ENCODE peak calls at places on chromosomes 11 and 22, in five cellular contexts. U is gastrocnemius medialis, M is adrenal gland, P is ovary, K is colonic mucosa. I is an unnamed sample. For H3K27me3, the result is how much of the 10 kb centered on the place peaks cover.

GRCh38 chr22:32618461-32619140 is 144.0 kb downstream of the FBXO7 start:
- DNase-seq in U (no peak), M (peak), P (peak), K (peak), I (no peak)

GRCh38 chr22:19132693-19133400 is 1.7 kb downstream of the TSSK2 start:
- DNase-seq in U (no peak), M (no peak), P (no peak), K (no peak), I (no peak)

GRCh38 chr11:19722702-19723101 is 10.1 kb downstream of the NAV2 start:
- DNase-seq in U (no peak), M (no peak), P (no peak), K (no peak), I (no peak)

GRCh38 chr11:62719302-62719978 is 7.8 kb downstream of the HNRNPUL2 start:
- DNase-seq in U (no peak), M (no peak), P (no peak), K (no peak), I (no peak)

GRCh38 chr11:62444271-62444833 is 25.5 kb downstream of the SCGB1A1 start:
- DNase-seq in U (peak), M (peak), P (peak), K (peak), I (peak)

GRCh38 chr22:19620742-19621371 is 93.4 kb upstream of the SEPTIN5 start:
- DNase-seq in U (no peak), M (peak), P (no peak), K (no peak), I (no peak)

GRCh38 chr22:45149671-45150070 is 14.1 kb upstream of the NUP50 start:
- DNase-seq in U (no peak), M (no peak), P (no peak), K (no peak), I (no peak)

GRCh38 chr11:68312780-68313573 is 586 bp downstream of the LRP5 start:
- DNase-seq in U (no peak), M (no peak), P (peak), K (no peak), I (no peak)

GRCh38 chr22:31344369-31345330 is 1.5 kb downstream of the PATZ1 start:
- DNase-seq in U (no peak), M (peak), P (peak), K (peak), I (peak)

GRCh38 chr11:420911-421321 is 6.1 kb upstream of the SIGIRR start:
- DNase-seq in U (no peak), M (no peak), P (peak), K (no peak), I (no peak)

GRCh38 chr11:117900144-117900651 is 23.7 kb upstream of the FXYD6 start:
- DNase-seq in U (no peak), M (no peak), P (peak), K (no peak), I (no peak)

GRCh38 chr22:19514831-19515565 is 9.2 kb downstream of the CLDN5 start:
- DNase-seq in U (no peak), M (no peak), P (no peak), K (no peak), I (no peak)

GRCh38 chr11:2807801-2808241 is 77.8 kb downstream of the CDKN1C start:
- DNase-seq in U (peak), M (peak), P (peak), K (no peak), I (no peak)

GRCh38 chr22:48898524-48899377 is 928.9 kb downstream of the BRD1 start:
- DNase-seq in U (no peak), M (no peak), P (peak), K (peak), I (peak)

GRCh38 chr22:25346859-25347751 is 127.7 kb downstream of the CRYBB2 start:
- DNase-seq in U (no peak), M (no peak), P (no peak), K (no peak), I (no peak)

GRCh38 chr11:119375629-119376196 is 5.8 kb downstream of the USP2 start:
- DNase-seq in U (no peak), M (peak), P (peak), K (peak), I (peak)

GRCh38 chr11:12183827-12184620 is 73.6 kb downstream of the MICAL2 start:
- DNase-seq in U (no peak), M (no peak), P (no peak), K (no peak), I (no peak)

GRCh38 chr11:26960265-26960664 is 33.6 kb upstream of the FIBIN start:
- DNase-seq in U (no peak), M (no peak), P (no peak), K (no peak), I (no peak)

GRCh38 chr11:65575568-65576231 is at the start of gene EHBP1L1:
- DNase-seq in U (no peak), M (peak), P (peak), K (peak), I (no peak)

GRCh38 chr22:37230673-37231405 is 13.2 kb downstream of the RAC2 start:
- DNase-seq in U (no peak), M (no peak), P (peak), K (no peak), I (no peak)

GRCh38 chr11:48006301-48006992 is 26.1 kb downstream of the PTPRJ start:
- DNase-seq in U (no peak), M (no peak), P (no peak), K (no peak), I (no peak)

GRCh38 chr11:27423125-27423524 is 49.5 kb downstream of the LGR4 start:
- DNase-seq in U (peak), M (peak), P (no peak), K (peak), I (peak)

GRCh38 chr11:63565728-63566127 is 2.5 kb upstream of the PLAAT2 start:
- DNase-seq in U (no peak), M (no peak), P (no peak), K (no peak), I (peak)

GRCh38 chr11:102111011-102111786 is 952 bp downstream of the YAP1 start:
- DNase-seq in U (peak), M (peak), P (peak), K (peak), I (peak)

GRCh38 chr11:3969613-3970012 is 114.1 kb downstream of the STIM1 start:
- DNase-seq in U (no peak), M (no peak), P (no peak), K (no peak), I (no peak)

GRCh38 chr11:11148104-11148509 is 204.9 kb downstream of the CSNK2A3 start:
- DNase-seq in U (peak), M (peak), P (peak), K (no peak), I (peak)

GRCh38 chr11:43576834-43577521 is 103.6 kb upstream of the HSD17B12 start:
- DNase-seq in U (no peak), M (peak), P (peak), K (peak), I (no peak)
- TF ChIP-seq CTCF in U (no peak), M (peak), P (no peak), K (no peak), I (no peak)

DNA sequence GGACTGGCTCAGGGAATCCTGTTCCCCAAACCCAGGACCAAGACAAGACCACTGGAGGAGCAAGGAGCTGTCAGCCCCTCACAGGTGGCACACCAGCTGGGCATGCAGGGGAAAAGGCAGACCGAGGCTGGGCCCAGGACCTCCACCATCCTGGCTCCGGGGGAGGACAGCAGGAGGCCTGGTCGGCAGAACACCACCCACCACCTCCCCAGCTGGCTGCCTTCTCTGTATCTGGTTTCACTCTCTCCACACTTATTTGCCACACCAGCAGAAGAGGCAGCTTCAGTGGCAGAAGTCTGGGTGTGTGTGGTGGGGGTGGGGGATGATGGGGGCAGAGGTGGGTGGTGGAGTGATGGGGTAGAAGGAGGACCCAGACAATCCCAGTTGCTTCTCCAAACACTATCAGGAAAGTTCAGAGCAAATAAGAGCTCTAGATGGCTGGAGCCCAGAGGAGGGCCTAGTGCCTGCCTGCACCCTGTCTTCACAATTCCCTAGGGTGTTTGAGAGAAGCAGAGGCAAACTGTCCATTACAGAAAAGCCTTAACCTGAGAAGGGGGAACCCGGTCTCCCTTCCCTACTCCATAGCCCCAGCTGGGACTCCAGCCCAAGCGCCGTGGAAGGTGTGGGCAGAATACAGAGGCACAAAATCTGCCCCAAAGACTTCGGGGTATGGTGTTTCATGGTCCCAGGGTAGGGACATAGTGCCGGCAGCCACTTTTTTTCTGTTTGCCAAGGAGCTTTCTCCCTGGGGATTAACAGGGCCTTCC is 52.0 kb upstream of the CDON start:
- DNase-seq in U (no peak), M (no peak), P (peak), K (no peak), I (no peak)
- H3K27me3 ChIP-seq in U (under half), M (under half), P (under half), K (under half), I (under half)

GRCh38 chr11:134261626-134262488 is 8.5 kb downstream of the ACAD8 start:
- DNase-seq in U (no peak), M (no peak), P (no peak), K (no peak), I (no peak)
- TF ChIP-seq CTCF in U (no peak), M (peak), P (no peak), K (peak), I (no peak)

DNA sequence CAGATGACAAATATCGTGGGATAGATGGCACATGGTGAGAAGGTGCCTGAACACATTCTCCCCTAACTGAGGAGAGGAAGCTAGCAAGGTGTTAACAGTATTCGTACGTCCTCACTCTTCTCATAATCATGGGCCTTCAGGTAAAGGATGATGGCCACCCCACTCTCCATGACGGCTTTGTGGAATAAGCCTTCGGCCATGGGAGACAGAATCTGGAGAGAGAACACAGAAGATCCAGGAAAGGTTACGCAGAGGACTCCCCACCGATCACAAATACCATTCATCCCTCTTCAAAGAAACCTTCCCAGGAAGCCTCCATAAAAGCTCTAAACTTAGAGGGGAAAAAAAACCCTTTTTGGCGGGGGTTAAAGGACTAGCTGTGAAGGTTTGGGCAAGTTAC is 189.9 kb downstream of the BCR start:
- DNase-seq in U (no peak), M (no peak), P (no peak), K (no peak), I (peak)
- H3K27me3 ChIP-seq in U (under half), M (under half), P (under half), K (under half), I (under half)

DNA sequence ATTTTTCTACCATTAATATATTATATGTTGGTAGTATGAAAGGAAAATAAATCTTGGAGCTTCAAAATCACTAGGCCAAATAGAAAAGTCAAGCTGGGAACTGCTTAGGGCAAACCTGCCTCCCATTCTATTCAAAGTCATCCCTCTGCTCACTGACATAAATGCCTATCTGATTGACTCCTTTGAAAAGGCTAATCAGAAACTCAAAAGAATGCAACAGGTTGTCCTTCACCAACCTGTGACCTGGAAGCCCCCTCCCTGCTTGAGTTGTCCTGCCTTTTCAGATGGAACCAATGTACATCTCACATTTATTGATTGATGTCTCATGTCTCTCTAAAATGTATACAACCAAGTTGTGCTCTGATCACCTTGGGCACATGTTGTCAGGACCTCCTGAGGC is 3.2 kb upstream of the TRIM34 start:
- DNase-seq in U (no peak), M (no peak), P (no peak), K (no peak), I (no peak)
- TF ChIP-seq CTCF in U (no peak), M (no peak), P (no peak), K (no peak), I (no peak)

GRCh38 chr22:29208502-29208862 is 2.8 kb downstream of the EMID1 start:
- DNase-seq in U (no peak), M (no peak), P (no peak), K (no peak), I (no peak)

GRCh38 chr22:29208879-29209623 is 3.4 kb downstream of the EMID1 start:
- DNase-seq in U (no peak), M (no peak), P (no peak), K (no peak), I (no peak)

GRCh38 chr22:29207562-29208501 is 2.1 kb downstream of the EMID1 start:
- DNase-seq in U (no peak), M (no peak), P (no peak), K (no peak), I (no peak)

GRCh38 chr22:29211066-29211841 is 5.6 kb downstream of the EMID1 start:
- DNase-seq in U (no peak), M (no peak), P (no peak), K (no peak), I (no peak)

GRCh38 chr22:29209624-29209929 is 3.9 kb downstream of the EMID1 start:
- DNase-seq in U (no peak), M (no peak), P (no peak), K (no peak), I (no peak)
- H3K27me3 ChIP-seq in U (under half), M (under half), P (under half), K (under half), I (under half)

GRCh38 chr11:99069831-99070444 is 49.2 kb downstream of the CNTN5 start:
- DNase-seq in U (no peak), M (peak), P (peak), K (no peak), I (no peak)
- TF ChIP-seq CTCF in U (no peak), M (no peak), P (no peak), K (no peak), I (no peak)

DNA sequence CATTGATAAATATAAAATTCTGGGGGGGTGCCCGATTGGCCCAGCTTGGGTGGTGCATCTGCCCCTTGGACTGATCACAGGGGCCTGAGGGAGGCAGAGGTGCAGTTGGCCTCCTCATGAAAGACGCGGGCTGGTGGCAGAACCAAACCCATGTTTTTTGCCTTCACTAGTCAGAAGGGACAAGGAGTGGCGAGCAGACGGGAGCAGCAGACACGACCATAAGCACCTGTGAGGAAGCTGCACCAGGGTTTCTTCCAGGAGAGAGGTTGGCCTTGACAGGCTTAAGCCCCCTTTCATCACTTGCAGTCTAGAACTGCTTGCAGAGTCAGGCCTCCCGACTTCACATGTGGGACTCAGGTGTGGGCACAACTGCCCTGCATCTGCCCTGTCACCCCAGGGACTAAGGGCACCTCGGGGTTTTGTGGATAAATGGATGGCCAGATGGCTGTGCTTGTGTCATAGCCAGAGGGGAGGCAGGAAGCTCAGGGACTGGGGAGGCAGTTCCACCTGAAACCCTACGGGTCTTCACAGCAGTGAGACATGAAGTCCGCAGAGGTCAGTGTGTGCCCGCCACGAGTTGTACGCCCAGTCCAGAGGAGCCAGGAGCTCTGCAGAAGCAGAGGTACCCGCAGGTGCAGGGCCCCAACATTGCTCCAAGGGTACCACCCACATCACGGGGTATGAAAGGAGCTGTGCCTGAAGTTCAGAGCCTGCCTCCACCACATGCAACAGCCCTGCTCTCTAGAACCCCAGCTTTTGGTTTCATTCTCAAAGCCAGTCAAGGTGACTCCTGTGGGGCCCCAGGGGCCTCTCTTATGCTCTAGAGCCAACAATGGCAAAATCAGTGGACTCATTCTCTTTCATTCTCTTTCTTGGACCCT is 18.2 kb upstream of the SYT13 start:
- DNase-seq in U (no peak), M (no peak), P (no peak), K (no peak), I (peak)
- H3K27me3 ChIP-seq in U (under half), M (under half), P (under half), K (under half), I (under half)

DNA sequence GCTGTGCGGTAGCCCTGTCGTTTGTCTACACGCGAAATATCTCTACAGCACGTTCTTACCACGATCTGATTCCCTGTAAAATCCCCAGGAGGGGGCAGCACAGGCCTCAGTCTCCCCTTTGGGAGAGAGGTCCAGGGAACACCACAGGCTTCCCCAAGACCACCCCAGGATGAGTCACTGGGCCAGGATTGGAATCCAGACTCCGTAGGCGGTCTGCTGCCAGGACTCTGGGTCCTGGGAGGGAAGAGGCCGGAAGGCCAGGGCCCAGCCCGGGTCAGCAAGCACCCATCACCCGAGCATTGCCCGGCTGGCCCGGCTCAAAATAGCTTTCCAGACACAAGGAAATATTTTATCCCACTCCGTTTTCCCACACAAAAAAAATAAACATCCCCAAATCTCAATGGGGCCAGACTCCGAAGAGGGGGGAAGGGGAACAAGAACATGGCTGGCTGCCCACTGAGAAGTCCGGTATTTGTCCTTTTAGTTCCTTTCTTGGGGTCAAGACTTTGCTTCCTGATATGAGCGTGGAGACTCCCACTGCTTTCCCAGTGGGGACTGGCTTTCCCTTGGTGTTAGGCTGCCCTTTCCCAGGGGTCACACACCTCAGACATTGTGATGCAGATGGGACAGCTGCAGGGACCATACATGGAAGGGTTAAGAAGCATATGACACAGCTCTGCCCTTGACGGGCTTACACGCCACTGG is 91.3 kb downstream of the LRRC32 start:
- DNase-seq in U (no peak), M (peak), P (peak), K (no peak), I (no peak)
- TF ChIP-seq CTCF in U (no peak), M (peak), P (no peak), K (no peak), I (peak)

GRCh38 chr11:72069787-72070251 is 10.5 kb downstream of the NUMA1 start:
- DNase-seq in U (peak), M (peak), P (peak), K (peak), I (peak)
- H3K27me3 ChIP-seq in U (under half), M (under half), P (under half), K (under half), I (under half)